ENCODE peak calls at places on chromosomes 6 and 20, in nine cellular contexts. V, Z, K, Y, D, N, G, L and A are unnamed samples.

GRCh38 chr6:20873425-20874190 is 339.4 kb downstream of the CDKAL1 start:
- DNase-seq in Z (no peak), Y (no peak), V (no peak), K (peak; percentile 50), L (no peak), N (no peak), G (no peak), D (no peak), A (no peak)

GRCh38 chr20:53795170-53795569 is 201.5 kb upstream of the ZNF217 start:
- DNase-seq in D (no peak), K (no peak), L (no peak), G (no peak), Y (no peak), V (no peak), Z (no peak), N (no peak), A (no peak)

GRCh38 chr6:166998256-166999144 is 697 bp upstream of the CEP43 start:
- DNase-seq in D (no peak), V (no peak), Y (no peak), K (no peak), Z (peak; percentile 56), L (peak; percentile 66), N (peak; percentile 35), G (peak; percentile 26), A (peak; percentile 34)

GRCh38 chr6:10418862-10419748 is 4.2 kb upstream of the TFAP2A start:
- DNase-seq in Y (no peak), G (no peak), Z (no peak), N (peak; percentile 86), L (no peak), K (no peak), D (no peak), V (peak; percentile 68), A (no peak)

GRCh38 chr6:44708208-44708607 is 320.7 kb downstream of the CDC5L start:
- DNase-seq in D (no peak), K (no peak), V (no peak), G (no peak), Y (no peak), Z (no peak), N (no peak), L (no peak), A (no peak)

GRCh38 chr6:74715362-74716068 is 490.3 kb downstream of the COL12A1 start:
- DNase-seq in Z (no peak), V (no peak), Y (no peak), K (peak; percentile 70), G (no peak), L (no peak), D (no peak), N (no peak), A (no peak)

GRCh38 chr6:89215391-89215790 is 1.8 kb downstream of the GABRR1 start:
- DNase-seq in V (no peak), D (no peak), K (no peak), N (no peak), Z (no peak), Y (no peak), L (no peak), G (no peak), A (no peak)

GRCh38 chr6:77021778-77022177 is 441.5 kb downstream of the HTR1B start:
- DNase-seq in K (no peak), V (no peak), Y (no peak), L (no peak), D (no peak), Z (no peak), N (no peak), G (no peak), A (no peak)

GRCh38 chr6:141598487-141598886 is 534.2 kb upstream of the GJE1 start:
- DNase-seq in Z (no peak), D (peak; percentile 11), Y (no peak), K (peak; percentile 12), L (no peak), N (no peak), V (no peak), G (no peak), A (no peak)

GRCh38 chr6:12401200-12401599 is 111.0 kb downstream of the EDN1 start:
- DNase-seq in Z (no peak), Y (no peak), V (no peak), D (no peak), N (no peak), G (no peak), K (peak; percentile 56), L (no peak), A (no peak)

GRCh38 chr20:59729476-59729875 is 125.1 kb downstream of the PHACTR3 start:
- DNase-seq in D (no peak), N (no peak), Z (no peak), G (no peak), L (no peak), K (no peak), Y (no peak), V (no peak), A (no peak)

GRCh38 chr6:18118330-18118729 is 4.1 kb downstream of the NHLRC1 start:
- DNase-seq in V (no peak), G (no peak), L (no peak), D (peak; percentile 85), Y (no peak), Z (no peak), N (no peak), K (no peak), A (no peak)

GRCh38 chr6:115221185-115221584 is 839.5 kb downstream of the FRK start:
- DNase-seq in Y (no peak), Z (no peak), G (no peak), L (no peak), K (no peak), V (no peak), N (no peak), D (no peak), A (no peak)

GRCh38 chr20:40319741-40320499 is 369.1 kb downstream of the MAFB start:
- DNase-seq in G (no peak), D (no peak), N (no peak), V (peak; percentile 38), Z (no peak), Y (no peak), L (no peak), K (no peak), A (no peak)

GRCh38 chr6:122548281-122548680 is 61.9 kb upstream of the PKIB start:
- DNase-seq in K (no peak), G (no peak), V (no peak), Z (no peak), N (no peak), Y (no peak), D (no peak), L (no peak), A (no peak)

GRCh38 chr6:35085359-35086281 is 55.5 kb downstream of the TCP11 start:
- DNase-seq in K (no peak), Z (no peak), G (no peak), Y (no peak), V (no peak), L (no peak), D (no peak), N (no peak), A (no peak)

GRCh38 chr6:145189836-145190235 is 545.5 kb downstream of the EPM2A start:
- DNase-seq in D (no peak), G (no peak), N (no peak), Z (no peak), L (no peak), V (peak; percentile 87), K (no peak), Y (no peak), A (no peak)

GRCh38 chr20:23335521-23335920 is 15.1 kb upstream of the NXT1 start:
- DNase-seq in Y (no peak), Z (no peak), V (no peak), K (no peak), N (no peak), G (no peak), L (no peak), D (no peak), A (no peak)

GRCh38 chr6:82970853-82971252 is 94.8 kb downstream of the UBE3D start:
- DNase-seq in K (no peak), N (no peak), Y (no peak), Z (no peak), V (no peak), L (no peak), D (no peak), G (no peak), A (no peak)

GRCh38 chr6:99613398-99613704 is 6.7 kb downstream of the PRDM13 start:
- DNase-seq in K (peak; percentile 38), G (no peak), L (no peak), D (no peak), Y (no peak), Z (peak; percentile 60), N (peak; percentile 83), V (peak; percentile 40), A (peak; percentile 59)

GRCh38 chr20:38343107-38343797 is 3.0 kb upstream of the LBP start:
- DNase-seq in G (no peak), Z (no peak), K (peak; percentile 74), D (no peak), N (no peak), L (no peak), Y (no peak), V (no peak), A (no peak)

GRCh38 chr6:139695361-139695760 is 320.9 kb upstream of the CITED2 start:
- DNase-seq in K (no peak), Y (no peak), N (no peak), G (no peak), L (no peak), V (no peak), Z (no peak), D (no peak), A (no peak)

GRCh38 chr6:56278186-56278585 is 30.8 kb upstream of the COL21A1 start:
- DNase-seq in Y (no peak), D (no peak), N (no peak), V (no peak), K (no peak), L (no peak), Z (no peak), G (no peak), A (no peak)

GRCh38 chr6:170063431-170063830 is 227.4 kb downstream of the DLL1 start:
- DNase-seq in K (no peak), Z (peak; percentile 12), L (peak; percentile 56), D (no peak), V (no peak), Y (no peak), G (no peak), N (no peak), A (no peak)

GRCh38 chr6:111804627-111805235 is 68.5 kb downstream of the FYN start:
- DNase-seq in G (no peak), D (no peak), Z (peak; percentile 61), K (peak; percentile 87), V (no peak), Y (no peak), L (no peak), N (peak; percentile 86), A (peak; percentile 86)

GRCh38 chr6:39166918-39167301 is 51.9 kb upstream of the SAYSD1 start:
- DNase-seq in Z (no peak), V (no peak), N (no peak), G (no peak), Y (no peak), L (peak; percentile 43), D (no peak), K (no peak), A (no peak)

GRCh38 chr6:137033828-137034227 is 10.9 kb downstream of the IL20RA start:
- DNase-seq in N (peak; percentile 89), G (no peak), K (no peak), Z (peak; percentile 49), V (no peak), Y (no peak), D (no peak), L (no peak), A (peak; percentile 83)

GRCh38 chr20:47466704-47467459 is 34.8 kb upstream of the NCOA3 start:
- DNase-seq in K (no peak), D (no peak), L (no peak), Y (no peak), V (no peak), G (no peak), N (no peak), Z (no peak), A (no peak)